ENCODE peak calls at places on chromosomes 1 and 21, in eight cellular contexts. One of them, this sample, is unnamed. For H3K4me1, the result is how much of the 10 kb centered on the place peaks cover.

GRCh38 chr1:39195166-39196111 is 9.1 kb upstream of the MACF1 start:
- DNase-seq in cardiac muscle cell: peak
- DNase-seq in left ventricle myocardium inferior: no peak
- DNase-seq in GM12878: no peak
- DNase-seq in breast epithelium: no peak
- DNase-seq in adrenal gland: no peak
- DNase-seq in A549: no peak
- DNase-seq in prostate gland: no peak
- DNase-seq in this sample: no peak

GRCh38 chr1:147171399-147172167 is 687 bp downstream of the PRKAB2 start:
- DNase-seq in left ventricle myocardium inferior: no peak
- DNase-seq in prostate gland: peak
- DNase-seq in breast epithelium: no peak
- DNase-seq in A549: peak
- DNase-seq in adrenal gland: no peak
- DNase-seq in GM12878: no peak
- DNase-seq in cardiac muscle cell: no peak
- DNase-seq in this sample: no peak

GRCh38 chr1:95169544-95169943 is 52.4 kb downstream of the TLCD4 start:
- DNase-seq in cardiac muscle cell: no peak
- DNase-seq in breast epithelium: no peak
- DNase-seq in adrenal gland: no peak
- DNase-seq in A549: peak
- DNase-seq in GM12878: no peak
- DNase-seq in left ventricle myocardium inferior: no peak
- DNase-seq in prostate gland: no peak
- DNase-seq in this sample: no peak

GRCh38 chr1:184888505-184888904 is 85.8 kb downstream of the NIBAN1 start:
- DNase-seq in adrenal gland: no peak
- DNase-seq in breast epithelium: no peak
- DNase-seq in cardiac muscle cell: peak
- DNase-seq in A549: no peak
- DNase-seq in prostate gland: no peak
- DNase-seq in GM12878: no peak
- DNase-seq in left ventricle myocardium inferior: no peak
- DNase-seq in this sample: no peak

GRCh38 chr1:212700892-212701819 is 1.5 kb upstream of the BATF3 start:
- DNase-seq in adrenal gland: peak
- DNase-seq in cardiac muscle cell: peak
- DNase-seq in A549: peak
- DNase-seq in prostate gland: peak
- DNase-seq in breast epithelium: peak
- DNase-seq in GM12878: no peak
- DNase-seq in left ventricle myocardium inferior: peak
- DNase-seq in this sample: peak

GRCh38 chr1:87151500-87152421 is 176.9 kb upstream of the LMO4 start:
- DNase-seq in breast epithelium: no peak
- DNase-seq in cardiac muscle cell: peak
- DNase-seq in GM12878: peak
- DNase-seq in adrenal gland: peak
- DNase-seq in left ventricle myocardium inferior: peak
- DNase-seq in prostate gland: peak
- DNase-seq in A549: no peak
- DNase-seq in this sample: peak

GRCh38 chr1:246265481-246265880 is 241.6 kb downstream of the SMYD3 start:
- DNase-seq in A549: no peak
- DNase-seq in cardiac muscle cell: no peak
- DNase-seq in breast epithelium: no peak
- DNase-seq in adrenal gland: no peak
- DNase-seq in GM12878: no peak
- DNase-seq in prostate gland: no peak
- DNase-seq in left ventricle myocardium inferior: no peak
- DNase-seq in this sample: no peak

GRCh38 chr1:36134805-36135339 is 9.8 kb upstream of the COL8A2 start:
- DNase-seq in A549: peak
- DNase-seq in cardiac muscle cell: peak
- DNase-seq in prostate gland: no peak
- DNase-seq in adrenal gland: peak
- DNase-seq in breast epithelium: no peak
- DNase-seq in left ventricle myocardium inferior: peak
- DNase-seq in GM12878: no peak
- DNase-seq in this sample: no peak

GRCh38 chr1:63367218-63368103 is at the start of gene ALG6:
- DNase-seq in adrenal gland: peak
- DNase-seq in A549: peak
- DNase-seq in cardiac muscle cell: peak
- DNase-seq in left ventricle myocardium inferior: peak
- DNase-seq in breast epithelium: peak
- DNase-seq in GM12878: peak
- DNase-seq in prostate gland: peak
- DNase-seq in this sample: peak
- H3K27ac ChIP-seq in adrenal gland: peak
- H3K27ac ChIP-seq in A549: peak
- H3K27ac ChIP-seq in cardiac muscle cell: peak
- H3K27ac ChIP-seq in left ventricle myocardium inferior: peak
- H3K27ac ChIP-seq in breast epithelium: peak
- H3K27ac ChIP-seq in GM12878: peak
- H3K27ac ChIP-seq in prostate gland: peak
- H3K27ac ChIP-seq in this sample: peak

GRCh38 chr1:30908886-30909777 is 574 bp upstream of the SDC3 start:
- DNase-seq in A549: no peak
- DNase-seq in cardiac muscle cell: no peak
- DNase-seq in breast epithelium: no peak
- DNase-seq in left ventricle myocardium inferior: peak
- DNase-seq in GM12878: no peak
- DNase-seq in prostate gland: no peak
- DNase-seq in adrenal gland: peak
- DNase-seq in this sample: no peak

GRCh38 chr1:30907390-30907640 is 1.2 kb downstream of the SDC3 start:
- DNase-seq in adrenal gland: no peak
- DNase-seq in GM12878: no peak
- DNase-seq in left ventricle myocardium inferior: no peak
- DNase-seq in A549: no peak
- DNase-seq in cardiac muscle cell: no peak
- DNase-seq in breast epithelium: no peak
- DNase-seq in prostate gland: no peak
- DNase-seq in this sample: no peak

GRCh38 chr1:30906631-30907389 is 1.7 kb downstream of the SDC3 start:
- DNase-seq in left ventricle myocardium inferior: peak
- DNase-seq in GM12878: no peak
- DNase-seq in adrenal gland: peak
- DNase-seq in cardiac muscle cell: no peak
- DNase-seq in breast epithelium: no peak
- DNase-seq in A549: no peak
- DNase-seq in prostate gland: no peak
- DNase-seq in this sample: no peak

GRCh38 chr1:30908446-30908885 is at the start of gene SDC3:
- DNase-seq in prostate gland: no peak
- DNase-seq in breast epithelium: no peak
- DNase-seq in cardiac muscle cell: peak
- DNase-seq in GM12878: no peak
- DNase-seq in adrenal gland: no peak
- DNase-seq in left ventricle myocardium inferior: peak
- DNase-seq in A549: no peak
- DNase-seq in this sample: peak

DNA sequence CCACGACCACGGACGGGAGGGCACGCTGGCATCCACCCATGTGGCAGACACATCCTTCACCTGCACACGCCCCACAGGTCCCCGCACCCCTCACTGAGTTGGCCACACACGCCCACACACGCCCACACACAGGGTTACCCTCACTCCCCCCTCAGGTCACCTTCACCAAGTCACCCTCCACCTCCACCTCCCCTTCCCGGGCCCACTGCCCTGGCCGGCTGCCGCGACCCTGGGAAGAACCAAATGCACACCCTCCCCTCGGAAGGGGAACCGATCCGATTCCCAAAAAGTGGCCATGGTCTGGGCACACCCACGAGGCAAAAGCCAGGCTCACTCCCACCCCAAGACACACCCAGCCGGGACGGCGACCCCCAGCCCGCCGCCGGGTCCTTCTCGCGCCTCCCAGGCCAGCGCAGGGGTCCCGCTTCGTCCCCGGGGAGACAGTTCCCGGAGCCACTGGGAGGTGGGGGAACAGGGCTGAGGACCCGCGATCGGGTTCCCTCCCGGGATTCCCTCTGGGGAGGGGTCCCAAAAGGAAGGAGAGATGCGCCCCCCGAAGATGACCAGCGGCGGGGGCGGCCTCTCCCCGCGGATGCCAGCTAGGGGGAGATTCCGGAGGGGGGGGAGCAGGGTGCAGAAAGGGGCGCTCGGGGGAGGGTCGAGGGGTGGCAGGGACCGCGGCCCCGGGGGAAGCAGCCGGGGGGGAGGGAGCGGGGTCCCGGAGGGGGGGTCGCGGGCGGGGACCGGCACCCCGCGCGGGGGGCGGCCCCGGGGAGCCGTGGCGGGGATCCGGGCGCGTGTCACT is 715 bp downstream of the SDC3 start:
- DNase-seq in GM12878: no peak
- DNase-seq in cardiac muscle cell: no peak
- DNase-seq in adrenal gland: peak
- DNase-seq in left ventricle myocardium inferior: peak
- DNase-seq in prostate gland: no peak
- DNase-seq in A549: no peak
- DNase-seq in breast epithelium: no peak
- DNase-seq in this sample: peak
- H3K4me1 ChIP-seq in GM12878: under half
- H3K4me1 ChIP-seq in cardiac muscle cell: under half
- H3K4me1 ChIP-seq in adrenal gland: half or more
- H3K4me1 ChIP-seq in left ventricle myocardium inferior: under half
- H3K4me1 ChIP-seq in prostate gland: under half
- H3K4me1 ChIP-seq in A549: under half
- H3K4me1 ChIP-seq in breast epithelium: under half
- H3K4me1 ChIP-seq in this sample: under half

GRCh38 chr1:114428083-114428754 is 82.8 kb downstream of the TRIM33 start:
- DNase-seq in prostate gland: no peak
- DNase-seq in adrenal gland: no peak
- DNase-seq in cardiac muscle cell: peak
- DNase-seq in breast epithelium: no peak
- DNase-seq in GM12878: no peak
- DNase-seq in left ventricle myocardium inferior: no peak
- DNase-seq in A549: no peak
- DNase-seq in this sample: no peak
- TF ChIP-seq CTCF in prostate gland: peak
- TF ChIP-seq CTCF in adrenal gland: peak
- TF ChIP-seq CTCF in cardiac muscle cell: peak
- TF ChIP-seq CTCF in breast epithelium: no peak
- TF ChIP-seq CTCF in GM12878: peak
- TF ChIP-seq CTCF in left ventricle myocardium inferior: peak
- TF ChIP-seq CTCF in A549: peak
- TF ChIP-seq CTCF in this sample: peak

GRCh38 chr1:235073968-235074334 is 54.7 kb downstream of the TOMM20 start:
- DNase-seq in A549: no peak
- DNase-seq in left ventricle myocardium inferior: no peak
- DNase-seq in adrenal gland: no peak
- DNase-seq in breast epithelium: peak
- DNase-seq in prostate gland: peak
- DNase-seq in cardiac muscle cell: no peak
- DNase-seq in GM12878: no peak
- DNase-seq in this sample: no peak
- H3K27ac ChIP-seq in A549: peak
- H3K27ac ChIP-seq in left ventricle myocardium inferior: peak
- H3K27ac ChIP-seq in adrenal gland: peak
- H3K27ac ChIP-seq in breast epithelium: peak
- H3K27ac ChIP-seq in prostate gland: peak
- H3K27ac ChIP-seq in cardiac muscle cell: no peak
- H3K27ac ChIP-seq in GM12878: peak
- H3K27ac ChIP-seq in this sample: peak

GRCh38 chr21:43717967-43718871 is 710 bp upstream of the PDXK start:
- DNase-seq in prostate gland: no peak
- DNase-seq in breast epithelium: no peak
- DNase-seq in adrenal gland: no peak
- DNase-seq in GM12878: no peak
- DNase-seq in A549: no peak
- DNase-seq in left ventricle myocardium inferior: no peak
- DNase-seq in cardiac muscle cell: no peak
- DNase-seq in this sample: no peak
- H3K4me1 ChIP-seq in prostate gland: under half
- H3K4me1 ChIP-seq in breast epithelium: under half
- H3K4me1 ChIP-seq in adrenal gland: under half
- H3K4me1 ChIP-seq in GM12878: under half
- H3K4me1 ChIP-seq in A549: half or more
- H3K4me1 ChIP-seq in left ventricle myocardium inferior: under half
- H3K4me1 ChIP-seq in cardiac muscle cell: under half
- H3K4me1 ChIP-seq in this sample: under half

DNA sequence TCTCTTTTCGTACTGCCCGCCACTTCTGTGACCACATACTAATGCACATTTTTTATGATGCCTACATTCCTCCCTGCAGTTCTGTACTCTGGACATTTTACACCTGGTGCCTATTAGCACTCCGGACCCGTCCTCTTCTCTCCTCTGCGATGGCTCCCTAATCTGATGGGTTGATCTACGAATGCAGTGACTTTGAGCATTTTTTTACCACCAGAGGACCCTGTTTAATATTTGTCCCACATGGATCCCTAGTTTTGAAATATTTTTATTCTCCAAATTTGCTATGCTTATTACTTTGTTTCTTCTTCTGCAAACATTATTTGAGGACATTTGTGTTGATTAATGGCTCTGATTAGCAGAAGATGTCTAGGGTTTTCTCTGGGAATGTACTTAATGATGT is 5.2 kb downstream of the PPFIA4 start:
- DNase-seq in prostate gland: no peak
- DNase-seq in adrenal gland: no peak
- DNase-seq in A549: no peak
- DNase-seq in GM12878: no peak
- DNase-seq in breast epithelium: no peak
- DNase-seq in left ventricle myocardium inferior: no peak
- DNase-seq in cardiac muscle cell: no peak
- DNase-seq in this sample: no peak
- TF ChIP-seq CTCF in prostate gland: no peak
- TF ChIP-seq CTCF in adrenal gland: no peak
- TF ChIP-seq CTCF in A549: no peak
- TF ChIP-seq CTCF in GM12878: peak
- TF ChIP-seq CTCF in breast epithelium: no peak
- TF ChIP-seq CTCF in left ventricle myocardium inferior: no peak
- TF ChIP-seq CTCF in cardiac muscle cell: peak
- TF ChIP-seq CTCF in this sample: peak

GRCh38 chr1:116001739-116002487 is 25.6 kb downstream of the SLC22A15 start:
- DNase-seq in breast epithelium: no peak
- DNase-seq in A549: no peak
- DNase-seq in adrenal gland: no peak
- DNase-seq in left ventricle myocardium inferior: no peak
- DNase-seq in cardiac muscle cell: no peak
- DNase-seq in prostate gland: no peak
- DNase-seq in GM12878: no peak
- DNase-seq in this sample: no peak
- H3K27ac ChIP-seq in breast epithelium: peak
- H3K27ac ChIP-seq in A549: no peak
- H3K27ac ChIP-seq in adrenal gland: no peak
- H3K27ac ChIP-seq in left ventricle myocardium inferior: peak
- H3K27ac ChIP-seq in cardiac muscle cell: no peak
- H3K27ac ChIP-seq in prostate gland: no peak
- H3K27ac ChIP-seq in GM12878: no peak
- H3K27ac ChIP-seq in this sample: no peak